ENCODE peak calls at places on chromosomes 11 and 22, in ten cellular contexts. Y is colonic mucosa, W is Peyer's patch, X is left ventricle myocardium inferior, D is heart left ventricle, V is transverse colon, B is cardiac muscle cell, H is endodermal cell, C is MM.1S, R is hepatocyte. K is an unnamed sample.
A peak's percentile ranks its signal among the peaks of the same experiment; 100 is the strongest.

GRCh38 chr11:128318856-128319474 is 268.4 kb downstream of the ETS1 start:
- DNase-seq in Y (no peak), W (no peak), X (no peak), D (no peak), V (no peak), B (no peak), H (no peak), C (no peak), R (no peak), K (peak; percentile 31)

GRCh38 chr11:5837695-5838094 is 4.0 kb downstream of the OR52E6 start:
- DNase-seq in Y (no peak), W (no peak), X (no peak), D (no peak), V (no peak), B (no peak), H (no peak), C (no peak), R (no peak), K (no peak)

GRCh38 chr11:44243086-44243485 is 66.9 kb downstream of the ALX4 start:
- DNase-seq in Y (no peak), W (no peak), X (no peak), D (no peak), V (no peak), B (no peak), H (peak; percentile 55), C (no peak), R (no peak), K (no peak)

GRCh38 chr11:90407350-90407749 is 184.5 kb upstream of the CHORDC1 start:
- DNase-seq in Y (no peak), W (no peak), X (no peak), D (no peak), V (no peak), B (no peak), H (no peak), C (no peak), R (no peak), K (no peak)

GRCh38 chr22:19824197-19825015 is 30.3 kb downstream of the GNB1L start:
- DNase-seq in Y (peak; percentile 12), W (peak; percentile 70), X (no peak), D (peak; percentile 16), V (no peak), B (no peak), H (peak; percentile 37), C (no peak), R (peak; percentile 6), K (no peak)

GRCh38 chr22:42076764-42077485 is 2.6 kb upstream of the SMDT1 start:
- DNase-seq in Y (no peak), W (no peak), X (no peak), D (no peak), V (no peak), B (no peak), H (no peak), C (no peak), R (no peak), K (no peak)

GRCh38 chr11:74721479-74721835 is 9.8 kb downstream of the CHRDL2 start:
- DNase-seq in Y (no peak), W (no peak), X (no peak), D (no peak), V (no peak), B (no peak), H (no peak), C (no peak), R (no peak), K (no peak)

GRCh38 chr11:72812604-72812967 is 1.6 kb upstream of the ATG16L2 start:
- DNase-seq in Y (no peak), W (no peak), X (no peak), D (no peak), V (no peak), B (no peak), H (peak; percentile 58), C (no peak), R (no peak), K (no peak)

GRCh38 chr11:2933376-2934056 is 4.3 kb upstream of the PHLDA2 start:
- DNase-seq in Y (peak; percentile 78), W (peak; percentile 63), X (peak; percentile 62), D (peak; percentile 78), V (peak; percentile 70), B (peak; percentile 70), H (peak; percentile 87), C (peak; percentile 87), R (no peak), K (no peak)

GRCh38 chr11:35845860-35846259 is 98.0 kb upstream of the LDLRAD3 start:
- DNase-seq in Y (no peak), W (no peak), X (no peak), D (no peak), V (no peak), B (no peak), H (no peak), C (no peak), R (no peak), K (no peak)

GRCh38 chr11:120511804-120512726 is 517 bp downstream of the GRIK4 start:
- DNase-seq in Y (no peak), W (no peak), X (no peak), D (no peak), V (no peak), B (no peak), H (peak; percentile 68), C (no peak), R (no peak), K (no peak)

DNA sequence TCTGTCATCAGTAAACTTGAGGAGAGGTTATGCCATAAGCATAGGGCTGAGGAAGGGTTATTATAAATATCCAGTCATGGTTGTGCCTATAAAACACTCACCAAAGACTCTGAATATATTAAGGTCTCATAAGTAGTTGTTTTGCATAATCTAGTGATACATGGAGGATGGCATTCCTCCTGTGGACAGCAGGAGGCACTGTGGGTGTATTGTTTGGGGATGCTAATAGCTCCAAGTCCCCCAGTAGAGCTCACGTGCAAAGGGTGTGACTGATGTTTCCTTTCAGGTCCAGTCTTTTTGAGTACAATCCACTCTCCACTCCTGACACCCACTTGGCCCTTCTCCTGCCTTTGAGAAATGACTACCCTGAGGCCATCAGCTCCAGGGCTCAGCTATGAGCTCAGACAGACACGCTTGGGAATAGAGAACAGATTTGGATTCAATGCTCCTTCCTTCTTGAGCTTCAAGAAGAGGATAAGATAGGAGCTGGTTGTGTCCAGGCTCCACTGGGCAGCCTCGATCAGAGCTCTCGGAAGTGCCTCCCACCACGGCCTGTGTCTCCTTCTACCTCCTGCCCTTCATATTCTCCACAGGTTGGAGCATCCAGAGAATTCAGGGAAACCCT is 85.2 kb upstream of the IGLL5 start:
- DNase-seq in Y (no peak), W (no peak), X (no peak), D (no peak), V (no peak), B (peak; percentile 3), H (no peak), C (peak; percentile 51), R (no peak), K (no peak)
- TF ChIP-seq CTCF in Y (no peak), W (peak; percentile 48), X (peak; percentile 14), D (no peak), V (no peak), B (peak; percentile 17), H (peak; percentile 69), C (peak; percentile 70), R (peak; percentile 11), K (no peak)

GRCh38 chr11:70292166-70292565 is 21.7 kb downstream of the PPFIA1 start:
- DNase-seq in Y (no peak), W (no peak), X (no peak), D (no peak), V (no peak), B (no peak), H (no peak), C (no peak), R (no peak), K (no peak)

GRCh38 chr11:70290341-70291065 is 20.0 kb downstream of the PPFIA1 start:
- DNase-seq in Y (no peak), W (no peak), X (no peak), D (no peak), V (no peak), B (no peak), H (no peak), C (no peak), R (no peak), K (no peak)

GRCh38 chr11:70292863-70293262 is 22.4 kb downstream of the PPFIA1 start:
- DNase-seq in Y (no peak), W (no peak), X (no peak), D (no peak), V (no peak), B (no peak), H (no peak), C (no peak), R (no peak), K (no peak)

GRCh38 chr11:70289582-70289981 is 19.1 kb downstream of the PPFIA1 start:
- DNase-seq in Y (no peak), W (no peak), X (no peak), D (no peak), V (no peak), B (no peak), H (no peak), C (no peak), R (no peak), K (no peak)
- H3K4me3 ChIP-seq in Y (no peak overlapping the region), W (no peak overlapping the region), X (no peak overlapping the region), D (no peak overlapping the region), V (no peak overlapping the region), B (no peak overlapping the region), H (no peak overlapping the region), C (no peak overlapping the region), R (no peak overlapping the region), K (no peak overlapping the region)

DNA sequence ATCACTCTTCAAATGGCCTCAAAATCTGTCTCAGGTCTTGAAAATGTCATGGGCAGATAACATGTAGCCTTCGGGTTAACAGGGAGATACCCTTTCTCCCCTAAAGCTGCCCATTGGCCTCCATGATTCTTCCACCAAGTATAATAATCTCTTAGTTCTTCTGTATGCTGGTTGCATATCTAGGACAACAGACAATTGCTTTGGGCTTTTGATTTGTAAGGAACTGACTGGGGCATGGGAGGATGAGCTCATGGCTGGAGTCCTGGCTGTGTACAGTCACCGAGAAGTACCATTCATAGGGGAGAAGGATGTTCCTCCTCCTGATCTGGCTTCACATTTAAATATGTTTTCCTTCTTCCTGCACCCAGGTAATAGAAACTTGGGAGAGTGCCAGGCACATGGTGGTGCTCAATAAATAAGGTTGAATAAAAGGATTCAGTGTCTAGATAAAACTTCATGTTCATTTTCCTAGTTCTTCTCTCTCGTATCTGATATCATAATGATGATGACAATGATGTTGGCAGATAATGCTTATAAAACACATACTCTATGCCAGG is 2.8 kb upstream of the AMPD3 start:
- DNase-seq in Y (peak; percentile 34), W (no peak), X (no peak), D (no peak), V (no peak), B (no peak), H (peak; percentile 23), C (no peak), R (no peak), K (no peak)
- H3K27ac ChIP-seq in Y (no peak overlapping the region), W (no peak overlapping the region), X (no peak overlapping the region), D (no peak overlapping the region), V (no peak overlapping the region), B (no peak overlapping the region), H (no peak overlapping the region), C (no peak overlapping the region), R (no peak overlapping the region), K (no peak overlapping the region)

DNA sequence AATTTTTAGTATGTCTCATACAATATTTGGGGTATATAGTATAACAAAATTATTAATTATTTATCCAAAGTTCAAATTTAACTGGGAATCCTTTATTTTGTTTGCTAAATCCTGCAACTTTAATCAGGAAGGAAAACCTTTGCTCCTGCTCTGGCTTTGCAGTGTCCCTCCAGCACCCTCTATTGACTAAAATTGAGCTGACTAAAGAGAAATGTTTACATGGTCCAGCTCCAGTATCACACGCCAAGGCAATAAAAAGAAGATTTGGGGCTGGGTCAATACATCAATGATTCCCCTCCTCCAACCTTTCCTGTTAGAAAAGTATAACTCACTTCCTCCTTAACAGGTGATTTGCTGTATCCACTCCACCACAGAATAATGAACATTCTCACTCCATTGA is 153.0 kb upstream of the LRRC4C start:
- DNase-seq in Y (no peak), W (no peak), X (no peak), D (no peak), V (no peak), B (no peak), H (no peak), C (no peak), R (peak; percentile 11), K (no peak)
- TF ChIP-seq CTCF in Y (no peak), W (no peak), X (no peak), D (no peak), V (no peak), B (no peak), H (peak; percentile 69), C (peak; percentile 25), R (peak; percentile 32), K (no peak)

K was measured in brain microvascular endothelial cell.